ENCODE peak calls at places on chromosomes 11 and 22, in eight cellular contexts. A is mesenchymal stem cell; F is gastrocnemius medialis; H is fibroblast of lung; B is adipocyte; P is CD8-positive, alpha-beta T cell; W is thoracic aorta; I is PC-9. O is an unnamed sample.

GRCh38 chr11:70036971-70037882 is 40.9 kb upstream of the ANO1 start:
- DNase-seq in A (no peak), F (no peak), H (no peak), B (no peak), P (no peak), W (no peak), I (no peak), O (no peak)

GRCh38 chr11:8671242-8671641 is 11.2 kb downstream of the TRIM66 start:
- DNase-seq in A (peak; percentile 83), F (no peak), H (peak; percentile 96), B (peak; percentile 96), P (no peak), W (peak; percentile 37), I (no peak), O (peak; percentile 88)

GRCh38 chr11:69913591-69914285 is 94.5 kb upstream of the FGF3 start:
- DNase-seq in A (no peak), F (no peak), H (no peak), B (no peak), P (no peak), W (no peak), I (no peak), O (no peak)

GRCh38 chr11:119786431-119787073 is 57.6 kb upstream of the NECTIN1 start:
- DNase-seq in A (no peak), F (no peak), H (no peak), B (no peak), P (no peak), W (no peak), I (no peak), O (no peak)

GRCh38 chr11:58134151-58134550 is 8.8 kb upstream of the OR9I1 start:
- DNase-seq in A (no peak), F (no peak), H (no peak), B (no peak), P (no peak), W (no peak), I (no peak), O (no peak)

GRCh38 chr11:16953620-16954019 is 60.6 kb downstream of the PLEKHA7 start:
- DNase-seq in A (no peak), F (no peak), H (no peak), B (no peak), P (no peak), W (no peak), I (no peak), O (no peak)

GRCh38 chr22:49487950-49488349 is 339.7 kb downstream of the BRD1 start:
- DNase-seq in A (no peak), F (no peak), H (no peak), B (no peak), P (no peak), W (no peak), I (peak; percentile 86), O (no peak)

GRCh38 chr11:124167852-124168251 is 15.3 kb upstream of the OR10D3 start:
- DNase-seq in A (no peak), F (no peak), H (no peak), B (no peak), P (no peak), W (no peak), I (no peak), O (no peak)

GRCh38 chr22:50218996-50219727 is 18.4 kb downstream of the SELENOO start:
- DNase-seq in A (peak; percentile 41), F (peak; percentile 71), H (peak; percentile 67), B (peak; percentile 61), P (peak; percentile 24), W (no peak), I (peak; percentile 35), O (peak; percentile 58)

GRCh38 chr22:35397095-35397904 is 2.6 kb upstream of the MCM5 start:
- DNase-seq in A (peak; percentile 60), F (no peak), H (peak; percentile 13), B (no peak), P (no peak), W (no peak), I (no peak), O (peak; percentile 31)

GRCh38 chr11:33256031-33256807 is 962 bp upstream of the HIPK3 start:
- DNase-seq in A (no peak), F (no peak), H (no peak), B (peak; percentile 53), P (no peak), W (no peak), I (no peak), O (peak; percentile 19)

GRCh38 chr11:115498354-115498753 is 5.9 kb downstream of the CADM1 start:
- DNase-seq in A (no peak), F (no peak), H (no peak), B (no peak), P (no peak), W (no peak), I (no peak), O (no peak)

GRCh38 chr11:100397401-100397800 is 289.7 kb upstream of the ARHGAP42 start:
- DNase-seq in A (no peak), F (no peak), H (no peak), B (no peak), P (no peak), W (no peak), I (no peak), O (no peak)

GRCh38 chr22:27499121-27499520 is 302.4 kb downstream of the MN1 start:
- DNase-seq in A (no peak), F (no peak), H (peak; percentile 31), B (no peak), P (no peak), W (no peak), I (no peak), O (no peak)

GRCh38 chr11:129458756-129459535 is 83.3 kb downstream of the BARX2 start:
- DNase-seq in A (no peak), F (no peak), H (no peak), B (no peak), P (no peak), W (no peak), I (no peak), O (no peak)

GRCh38 chr11:74371269-74372039 is 26.8 kb downstream of the PGM2L1 start:
- DNase-seq in A (peak; percentile 79), F (no peak), H (peak; percentile 72), B (peak; percentile 77), P (no peak), W (no peak), I (peak; percentile 43), O (peak; percentile 18)

GRCh38 chr11:3990406-3990805 is 104.2 kb upstream of the RRM1 start:
- DNase-seq in A (no peak), F (no peak), H (no peak), B (no peak), P (no peak), W (no peak), I (no peak), O (no peak)

GRCh38 chr11:3994030-3994640 is 100.5 kb upstream of the RRM1 start:
- DNase-seq in A (peak; percentile 24), F (no peak), H (peak; percentile 12), B (no peak), P (no peak), W (no peak), I (no peak), O (no peak)

GRCh38 chr11:3989891-3990290 is 104.7 kb upstream of the RRM1 start:
- DNase-seq in A (no peak), F (no peak), H (no peak), B (no peak), P (peak; percentile 24), W (no peak), I (no peak), O (no peak)

GRCh38 chr11:3995307-3995706 is 99.3 kb upstream of the RRM1 start:
- DNase-seq in A (no peak), F (no peak), H (no peak), B (no peak), P (no peak), W (no peak), I (no peak), O (no peak)

GRCh38 chr11:3992964-3993363 is 101.6 kb upstream of the RRM1 start:
- DNase-seq in A (no peak), F (no peak), H (no peak), B (no peak), P (no peak), W (no peak), I (no peak), O (no peak)
- H3K9me3 ChIP-seq in A (peaks cover 34% of the 10 kb centered on the region), F (no peaks in the 10 kb centered on the region), H (no peaks in the 10 kb centered on the region), B (peaks cover 13% of the 10 kb centered on the region), P (no peaks in the 10 kb centered on the region), W (peaks cover 4% of the 10 kb centered on the region), I (peaks cover 12% of the 10 kb centered on the region), O (no peaks in the 10 kb centered on the region)

GRCh38 chr11:61914471-61915171 is 2.7 kb downstream of the RAB3IL1 start:
- DNase-seq in A (no peak), F (peak; percentile 0), H (no peak), B (no peak), P (no peak), W (no peak), I (no peak), O (no peak)

GRCh38 chr11:61917357-61918109 is at the start of gene RAB3IL1:
- DNase-seq in A (peak; percentile 40), F (peak; percentile 45), H (peak; percentile 18), B (peak; percentile 86), P (no peak), W (no peak), I (peak; percentile 52), O (peak; percentile 61)

GRCh38 chr11:61918251-61919112 is 1.1 kb upstream of the RAB3IL1 start:
- DNase-seq in A (no peak), F (no peak), H (no peak), B (no peak), P (no peak), W (no peak), I (no peak), O (no peak)

GRCh38 chr11:61919113-61919840 is 1.9 kb upstream of the RAB3IL1 start:
- DNase-seq in A (no peak), F (no peak), H (no peak), B (no peak), P (no peak), W (no peak), I (no peak), O (no peak)

GRCh38 chr11:61917043-61917356 is 366 bp downstream of the RAB3IL1 start:
- DNase-seq in A (no peak), F (no peak), H (no peak), B (no peak), P (no peak), W (no peak), I (no peak), O (no peak)
- H3K4me3 ChIP-seq in A (peak overlapping the region; percentile 83), F (peak overlapping the region; percentile 54), H (peak overlapping the region; percentile 45), B (peak overlapping the region; percentile 74), P (no peak overlapping the region), W (peak overlapping the region; percentile 81), I (peak overlapping the region; percentile 61), O (peak overlapping the region; percentile 49)

GRCh38 chr22:47402876-47403525 is 640.6 kb downstream of the TBC1D22A start:
- DNase-seq in A (no peak), F (no peak), H (no peak), B (no peak), P (no peak), W (no peak), I (no peak), O (no peak)
- H3K9me3 ChIP-seq in A (no peaks in the 10 kb centered on the region), F (no peaks in the 10 kb centered on the region), H (no peaks in the 10 kb centered on the region), B (no peaks in the 10 kb centered on the region), P (no peaks in the 10 kb centered on the region), W (no peaks in the 10 kb centered on the region), I (no peaks in the 10 kb centered on the region), O (no peaks in the 10 kb centered on the region)

DNA sequence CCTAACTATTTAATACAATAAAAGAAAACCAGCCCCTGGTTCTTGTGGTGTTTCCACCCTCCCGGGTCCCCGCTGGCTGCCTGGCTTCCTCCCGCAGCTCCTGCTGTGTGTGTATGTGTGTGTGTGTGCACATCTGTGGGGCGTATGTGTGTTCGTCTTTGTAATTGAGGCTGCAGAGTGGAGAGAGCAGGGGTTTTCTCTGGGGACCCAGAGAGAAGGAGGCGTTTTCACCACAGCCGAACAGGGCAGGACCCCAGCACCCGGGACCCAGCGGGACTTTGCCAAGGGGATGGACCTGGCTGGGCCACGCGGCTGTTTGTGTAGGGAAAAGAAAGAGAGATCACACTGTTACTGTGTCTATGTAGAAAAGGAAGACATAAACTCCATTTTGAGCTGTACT is 42.7 kb downstream of the IGLL1 start:
- DNase-seq in A (no peak), F (no peak), H (no peak), B (no peak), P (no peak), W (no peak), I (no peak), O (no peak)
- H3K4me3 ChIP-seq in A (no peak overlapping the region), F (no peak overlapping the region), H (no peak overlapping the region), B (no peak overlapping the region), P (no peak overlapping the region), W (no peak overlapping the region), I (no peak overlapping the region), O (no peak overlapping the region)